ENCODE peak calls at places on chromosomes 5 and 9, in nine cellular contexts. Y, A, U, H, Q, F, Z, E and I are unnamed samples.

GRCh38 chr9:33192493-33193245 is 25.5 kb upstream of the B4GALT1 start:
- DNase-seq in Y (no peak), A (no peak), U (no peak), H (no peak), Q (no peak), F (no peak), Z (no peak), E (no peak), I (no peak)

GRCh38 chr5:38032149-38032548 is 192.3 kb upstream of the GDNF start:
- DNase-seq in Y (no peak), A (no peak), U (no peak), H (no peak), Q (no peak), F (no peak), Z (no peak), E (no peak), I (no peak)

GRCh38 chr5:106367281-106367680 is 1303.5 kb downstream of the EFNA5 start:
- DNase-seq in Y (no peak), A (no peak), U (no peak), H (no peak), Q (no peak), F (no peak), Z (no peak), E (no peak), I (no peak)

GRCh38 chr5:6829150-6829784 is 116.0 kb downstream of the TENT4A start:
- DNase-seq in Y (no peak), A (no peak), U (no peak), H (no peak), Q (no peak), F (no peak), Z (no peak), E (no peak), I (no peak)

GRCh38 chr9:93129691-93130500 is 4.2 kb downstream of the NINJ1 start:
- DNase-seq in Y (no peak), A (no peak), U (no peak), H (no peak), Q (no peak), F (peak; percentile 76), Z (no peak), E (peak; percentile 49), I (peak; percentile 18)

GRCh38 chr5:171505473-171506043 is 86.1 kb downstream of the FGF18 start:
- DNase-seq in Y (no peak), A (no peak), U (no peak), H (no peak), Q (no peak), F (no peak), Z (no peak), E (no peak), I (no peak)

GRCh38 chr9:16653491-16654407 is 216.7 kb downstream of the BNC2 start:
- DNase-seq in Y (no peak), A (no peak), U (no peak), H (peak; percentile 42), Q (no peak), F (no peak), Z (no peak), E (peak; percentile 59), I (no peak)

GRCh38 chr5:168578506-168579205 is 512 bp downstream of the PANK3 start:
- DNase-seq in Y (no peak), A (no peak), U (no peak), H (peak; percentile 51), Q (no peak), F (no peak), Z (no peak), E (no peak), I (no peak)

GRCh38 chr5:148565148-148565547 is 89.2 kb downstream of the HTR4 start:
- DNase-seq in Y (no peak), A (no peak), U (no peak), H (no peak), Q (no peak), F (no peak), Z (no peak), E (no peak), I (no peak)

GRCh38 chr5:154078305-154078704 is 39.5 kb downstream of the MFAP3 start:
- DNase-seq in Y (no peak), A (no peak), U (no peak), H (no peak), Q (no peak), F (no peak), Z (no peak), E (no peak), I (no peak)

DNA sequence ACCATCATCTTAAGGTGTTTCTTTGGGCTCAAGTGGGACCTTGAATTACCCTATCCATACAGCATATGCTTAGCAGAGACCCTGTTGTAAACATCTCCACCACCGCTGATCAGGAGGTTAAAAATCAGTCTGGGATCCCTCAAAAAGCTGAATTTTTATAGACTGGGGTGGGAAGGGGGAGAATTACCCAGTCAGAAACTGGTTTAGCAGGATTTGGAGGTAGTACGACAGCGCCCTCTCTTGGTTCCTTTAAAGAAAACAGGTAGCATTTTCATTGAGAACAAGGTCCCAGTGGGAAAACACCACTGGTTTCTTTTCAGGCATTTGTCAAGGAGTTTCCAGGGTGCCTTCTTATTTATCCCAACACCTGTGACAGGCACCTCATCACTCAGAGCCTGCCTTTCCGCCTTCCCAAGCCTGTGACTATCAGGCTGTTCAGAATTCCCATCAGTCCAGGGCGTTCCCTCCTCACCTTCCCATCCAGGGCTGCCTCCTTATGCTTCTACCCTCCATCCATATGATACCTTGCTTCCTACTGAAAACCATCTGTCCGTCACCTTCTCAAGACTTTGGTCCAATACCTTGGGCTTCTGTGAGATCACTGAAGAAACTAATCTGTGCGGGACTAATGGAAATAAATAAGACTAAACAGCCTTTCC is 203.8 kb upstream of the RAI14 start:
- DNase-seq in Y (no peak), A (peak; percentile 11), U (no peak), H (no peak), Q (peak; percentile 52), F (no peak), Z (peak; percentile 34), E (no peak), I (no peak)
- TF ChIP-seq CTCF in Y (no peak), A (peak; percentile 60), U (no peak), H (peak; percentile 26), Q (peak; percentile 68), F (no peak), Z (peak; percentile 62), E (peak; percentile 28), I (no peak)

GRCh38 chr9:124331580-124331979 is 73.8 kb downstream of the NEK6 start:
- DNase-seq in Y (no peak), A (no peak), U (no peak), H (no peak), Q (no peak), F (no peak), Z (no peak), E (no peak), I (no peak)
- H3K36me3 ChIP-seq in Y (no peaks in the 10 kb centered on the region), A (peaks cover 35% of the 10 kb centered on the region), U (peaks cover 6% of the 10 kb centered on the region), H (peaks cover 73% of the 10 kb centered on the region), Q (peaks cover 87% of the 10 kb centered on the region), F (peaks cover 39% of the 10 kb centered on the region), Z (peaks cover 4% of the 10 kb centered on the region), E (peaks cover 53% of the 10 kb centered on the region), I (no peaks in the 10 kb centered on the region)

GRCh38 chr5:150506571-150507282 is 1.2 kb upstream of the NDST1 start:
- DNase-seq in Y (no peak), A (no peak), U (no peak), H (no peak), Q (no peak), F (no peak), Z (no peak), E (no peak), I (no peak)

GRCh38 chr5:150508828-150509227 is 897 bp downstream of the NDST1 start:
- DNase-seq in Y (no peak), A (no peak), U (no peak), H (no peak), Q (no peak), F (no peak), Z (no peak), E (no peak), I (no peak)

GRCh38 chr5:150509992-150510391 is 2.1 kb downstream of the NDST1 start:
- DNase-seq in Y (no peak), A (no peak), U (no peak), H (no peak), Q (no peak), F (peak; percentile 20), Z (no peak), E (no peak), I (no peak)

GRCh38 chr5:150507283-150508020 is 479 bp upstream of the NDST1 start:
- DNase-seq in Y (no peak), A (no peak), U (no peak), H (no peak), Q (no peak), F (no peak), Z (no peak), E (no peak), I (no peak)

DNA sequence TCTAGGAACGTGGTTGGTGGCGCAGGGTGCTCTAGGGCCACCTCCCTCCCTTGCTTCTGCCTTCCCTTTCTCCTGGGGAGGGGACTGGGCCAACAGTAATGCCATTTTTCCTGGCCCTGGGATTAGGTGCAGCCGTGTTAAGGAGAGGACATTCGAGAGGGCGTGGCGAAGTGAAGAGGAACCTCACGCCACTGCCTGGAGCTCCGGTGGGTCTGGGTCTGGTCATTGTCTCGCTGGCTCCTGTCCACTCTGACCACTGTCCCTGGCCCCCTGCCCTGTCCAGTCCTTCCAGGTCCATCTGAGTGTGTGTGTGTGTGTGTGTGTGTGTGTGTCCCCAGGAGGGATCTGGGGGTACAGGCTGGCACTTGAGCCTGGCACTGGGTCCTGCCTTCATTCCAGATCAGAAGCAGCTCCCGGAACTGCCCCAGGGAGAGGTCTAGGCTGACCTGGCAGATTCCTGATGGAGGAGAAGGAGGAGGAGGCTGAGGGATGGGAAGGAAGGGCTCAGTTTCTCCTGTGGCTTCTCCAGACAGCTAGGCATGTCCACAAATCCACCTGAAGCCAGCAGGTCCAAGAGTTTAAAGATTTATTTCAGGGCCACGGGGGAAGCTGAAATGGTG is at the start of gene NDST1:
- DNase-seq in Y (no peak), A (no peak), U (peak; percentile 68), H (no peak), Q (no peak), F (no peak), Z (no peak), E (no peak), I (no peak)
- H3K27ac ChIP-seq in Y (peak within 1 kb of the TSS; percentile 36), A (no peak within 1 kb of the TSS), U (peak within 1 kb of the TSS; percentile 81), H (peak within 1 kb of the TSS; percentile 27), Q (no peak within 1 kb of the TSS), F (peak within 1 kb of the TSS; percentile 86), Z (no peak within 1 kb of the TSS), E (peak within 1 kb of the TSS; percentile 87), I (no peak within 1 kb of the TSS)

GRCh38 chr5:103389846-103390245 is 131.3 kb downstream of the MACIR start:
- DNase-seq in Y (no peak), A (no peak), U (no peak), H (no peak), Q (no peak), F (no peak), Z (no peak), E (no peak), I (no peak)

GRCh38 chr5:103391659-103392058 is 133.1 kb downstream of the MACIR start:
- DNase-seq in Y (no peak), A (no peak), U (no peak), H (no peak), Q (no peak), F (no peak), Z (no peak), E (no peak), I (no peak)

GRCh38 chr5:103389362-103389761 is 130.8 kb downstream of the MACIR start:
- DNase-seq in Y (no peak), A (no peak), U (no peak), H (no peak), Q (no peak), F (no peak), Z (no peak), E (no peak), I (no peak)

DNA sequence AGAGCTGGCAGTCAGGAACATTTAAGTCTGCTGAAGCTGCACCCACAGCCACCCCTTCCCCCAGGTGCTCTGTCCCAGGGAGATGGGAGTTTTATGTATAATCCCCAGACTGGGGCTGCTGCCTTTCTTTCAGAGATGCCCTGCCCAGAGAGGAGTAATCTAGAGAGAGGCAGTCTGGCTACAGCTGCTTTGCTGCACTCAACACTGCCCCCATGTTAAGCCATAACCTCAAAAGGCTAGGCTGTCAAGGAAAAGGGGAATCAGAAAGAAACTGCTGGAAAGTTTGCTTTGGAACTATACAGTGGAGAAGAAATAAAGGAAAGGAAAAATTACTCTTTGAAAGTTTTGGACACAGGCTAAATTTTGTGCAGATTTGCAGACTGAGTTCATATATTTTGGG is 127.2 kb downstream of the MACIR start:
- DNase-seq in Y (no peak), A (no peak), U (no peak), H (no peak), Q (no peak), F (no peak), Z (no peak), E (no peak), I (no peak)
- TF ChIP-seq CTCF in Y (no peak), A (no peak), U (no peak), H (no peak), Q (no peak), F (no peak), Z (no peak), E (no peak), I (no peak)